ENCODE peak calls at places on chromosomes 2 and 18, in seven cellular contexts. Q, H, S, P, V, Z and K are unnamed samples.

GRCh38 chr18:26083099-26083498 is 7.3 kb downstream of the SS18 start:
- DNase-seq in H (no peak), S (no peak), Z (no peak), P (no peak), V (no peak), Q (no peak), K (no peak)

GRCh38 chr18:75127143-75128021 is 81.6 kb downstream of the PTGR3 start:
- DNase-seq in H (no peak), Z (no peak), V (no peak), Q (peak; percentile 8), S (no peak), P (no peak), K (peak; percentile 78)

GRCh38 chr2:43420310-43420903 is 175.4 kb downstream of the THADA start:
- DNase-seq in P (no peak), Q (no peak), Z (no peak), V (no peak), H (no peak), S (no peak), K (no peak)

GRCh38 chr2:29767606-29768335 is 153.6 kb downstream of the ALK start:
- DNase-seq in Z (no peak), S (no peak), V (no peak), Q (peak; percentile 34), H (no peak), P (no peak), K (no peak)

GRCh38 chr18:46917108-46917807 is at the start of the genes KATNAL2 and PIAS2:
- DNase-seq in Q (peak; percentile 64), S (peak; percentile 82), H (peak; percentile 21), P (peak; percentile 85), Z (peak; percentile 81), V (peak; percentile 83), K (peak; percentile 94)

GRCh38 chr18:47881042-47881441 is 49.4 kb downstream of the SMAD2 start:
- DNase-seq in P (no peak), V (no peak), Z (no peak), H (no peak), Q (no peak), S (no peak), K (no peak)

GRCh38 chr2:153871231-153872221 is at the start of gene GALNT13:
- DNase-seq in P (peak; percentile 1), Q (peak; percentile 55), Z (peak; percentile 79), V (no peak), H (peak; percentile 94), S (peak; percentile 88), K (peak; percentile 89)

GRCh38 chr18:8839285-8839684 is 133.9 kb downstream of the MTCL1 start:
- DNase-seq in Q (peak; percentile 76), H (no peak), S (no peak), V (no peak), Z (no peak), P (peak; percentile 6), K (no peak)

GRCh38 chr2:97654324-97654723 is 8.5 kb downstream of the COX5B start:
- DNase-seq in Z (no peak), P (no peak), H (no peak), S (no peak), Q (no peak), V (no peak), K (no peak)

GRCh38 chr2:19818039-19818438 is 83.7 kb downstream of the TTC32 start:
- DNase-seq in Z (no peak), S (no peak), H (no peak), V (no peak), P (no peak), Q (no peak), K (no peak)

GRCh38 chr2:8312221-8312620 is 369.6 kb upstream of the ID2 start:
- DNase-seq in V (peak; percentile 71), P (no peak), Z (no peak), Q (no peak), S (no peak), H (no peak), K (no peak)

GRCh38 chr2:232897971-232898408 is 27.9 kb downstream of the SNORC start:
- DNase-seq in Z (no peak), H (no peak), P (no peak), Q (no peak), S (no peak), V (no peak), K (no peak)

GRCh38 chr18:24254071-24254470 is 115.2 kb downstream of the CABYR start:
- DNase-seq in H (no peak), P (no peak), V (no peak), Q (no peak), Z (no peak), S (no peak), K (no peak)

GRCh38 chr2:121099329-121100318 is 185.4 kb downstream of the TFCP2L1 start:
- DNase-seq in Q (no peak), V (no peak), S (no peak), Z (peak; percentile 68), P (no peak), H (no peak), K (no peak)

GRCh38 chr2:158600155-158600802 is 143.5 kb downstream of the PKP4 start:
- DNase-seq in Q (peak; percentile 94), Z (no peak), S (no peak), V (no peak), H (no peak), P (peak; percentile 99), K (peak; percentile 25)

GRCh38 chr2:236748385-236748784 is 178.8 kb downstream of the ACKR3 start:
- DNase-seq in H (no peak), P (peak; percentile 41), V (no peak), Z (no peak), S (no peak), Q (no peak), K (no peak)

GRCh38 chr2:236746833-236747232 is 177.2 kb downstream of the ACKR3 start:
- DNase-seq in Q (no peak), S (no peak), Z (no peak), H (no peak), V (no peak), P (no peak), K (no peak)

GRCh38 chr2:236747426-236747825 is 177.8 kb downstream of the ACKR3 start:
- DNase-seq in Z (no peak), S (no peak), Q (no peak), P (no peak), H (no peak), V (no peak), K (no peak)

GRCh38 chr2:236748801-236749200 is 179.2 kb downstream of the ACKR3 start:
- DNase-seq in S (no peak), Q (peak; percentile 36), V (no peak), Z (peak; percentile 19), H (no peak), P (peak; percentile 44), K (no peak)

DNA sequence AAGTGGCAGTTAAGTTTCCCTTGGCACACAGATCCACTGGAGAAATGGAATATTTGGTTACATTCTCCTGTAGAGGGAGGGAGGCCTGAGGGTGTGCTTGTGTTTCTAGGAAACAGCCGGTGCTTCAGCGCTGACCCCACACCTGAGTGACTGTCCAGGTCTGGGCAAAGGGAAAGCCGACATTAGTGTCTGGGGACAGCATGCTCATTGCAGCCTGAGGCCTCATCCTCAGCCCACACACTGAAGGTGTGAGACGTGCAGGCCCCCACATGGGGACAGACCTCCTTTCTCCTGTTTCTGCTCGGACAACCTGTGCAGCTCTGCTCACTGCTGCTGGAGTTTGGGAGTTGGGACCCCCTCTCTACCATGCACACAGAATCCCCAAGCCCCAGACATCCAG is 178.3 kb downstream of the ACKR3 start:
- DNase-seq in Q (no peak), S (no peak), V (no peak), H (no peak), P (no peak), Z (no peak), K (no peak)
- H3K4me2 ChIP-seq in Q (no peak overlapping the region), S (no peak overlapping the region), V (no peak overlapping the region), H (no peak overlapping the region), P (no peak overlapping the region), Z (no peak overlapping the region), K (no peak overlapping the region)

DNA sequence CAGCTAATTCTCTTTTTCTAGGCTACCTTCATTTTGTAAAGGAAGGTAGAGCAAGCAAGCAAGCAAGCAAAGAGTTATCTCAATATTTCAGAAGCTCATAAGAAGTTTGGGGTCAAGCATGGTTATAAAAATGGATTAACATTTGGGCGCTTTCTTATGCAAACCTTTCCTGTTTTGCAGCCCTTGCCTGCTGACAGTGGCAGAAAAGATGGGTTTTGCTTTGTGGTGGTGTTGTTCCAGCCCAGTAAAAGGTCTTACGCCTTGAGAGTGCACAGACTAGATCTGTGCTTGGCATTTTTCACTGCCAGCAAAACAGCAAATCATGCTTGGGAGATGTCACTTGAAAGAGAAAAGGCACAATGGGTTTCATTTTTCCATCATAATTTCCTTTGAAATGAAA is 1320.6 kb upstream of the CELF4 start:
- DNase-seq in Z (no peak), P (no peak), Q (no peak), S (no peak), V (no peak), H (no peak), K (no peak)
- TF ChIP-seq EZH2 in Z (no peak), P (no peak), Q (no peak), S (no peak), V (no peak), H (no peak), K (no peak)

GRCh38 chr2:1758774-1759610 is 14.7 kb upstream of the PXDN start:
- DNase-seq in V (no peak), H (no peak), S (no peak), Z (no peak), P (no peak), Q (no peak), K (no peak)
- H3K27ac ChIP-seq in V (no peak overlapping the region), H (no peak overlapping the region), S (no peak overlapping the region), Z (no peak overlapping the region), P (no peak overlapping the region), Q (no peak overlapping the region), K (no peak overlapping the region)

GRCh38 chr18:42182728-42183700 is 228.0 kb downstream of the PIK3C3 start:
- DNase-seq in Z (no peak), H (no peak), S (no peak), Q (peak; percentile 87), V (no peak), P (no peak), K (peak; percentile 31)
- H3K4me2 ChIP-seq in Z (no peak overlapping the region), H (no peak overlapping the region), S (no peak overlapping the region), Q (no peak overlapping the region), V (no peak overlapping the region), P (no peak overlapping the region), K (no peak overlapping the region)

GRCh38 chr2:237956402-237956736 is 10.4 kb upstream of the UBE2F start:
- DNase-seq in Z (peak; percentile 55), H (no peak), Q (no peak), P (no peak), V (no peak), S (no peak), K (no peak)

GRCh38 chr2:237952851-237953250 is 14.0 kb upstream of the UBE2F start:
- DNase-seq in Z (no peak), P (no peak), H (no peak), Q (no peak), S (no peak), V (no peak), K (no peak)

GRCh38 chr2:237961637-237962036 is 5.2 kb upstream of the UBE2F start:
- DNase-seq in P (no peak), Z (no peak), V (no peak), S (no peak), H (no peak), Q (no peak), K (no peak)

GRCh38 chr2:237951878-237952277 is 14.9 kb upstream of the UBE2F start:
- DNase-seq in Z (no peak), V (no peak), S (no peak), H (no peak), P (no peak), Q (no peak), K (no peak)

GRCh38 chr2:237955640-237956401 is 11.0 kb upstream of the UBE2F start:
- DNase-seq in Q (peak; percentile 15), V (no peak), P (no peak), H (no peak), S (no peak), Z (peak; percentile 69), K (peak; percentile 45)
- TF ChIP-seq EZH2 in Q (no peak), V (no peak), P (peak; percentile 34), H (no peak), S (no peak), Z (no peak), K (peak; percentile 64)